ENCODE peak calls at places on chromosomes 3 and 15, in ten cellular contexts. T, S, V, P, B, Z, E, R, U and D are unnamed samples.

GRCh38 chr15:75648156-75649000 is 666 bp downstream of the SNX33 start:
- DNase-seq in B (peak; percentile 57), P (no peak), R (no peak), E (peak; percentile 53), Z (no peak), S (no peak), V (no peak), T (peak; percentile 62), U (peak; percentile 68), D (peak; percentile 29)

GRCh38 chr3:52385157-52385556 is 59.7 kb downstream of the SEMA3G start:
- DNase-seq in T (peak; percentile 42), U (peak; percentile 59), B (peak; percentile 74), R (no peak), Z (peak; percentile 50), S (peak; percentile 63), V (no peak), E (peak; percentile 30), P (peak; percentile 77), D (peak; percentile 59)

GRCh38 chr3:4633078-4634004 is 140.2 kb downstream of the ITPR1 start:
- DNase-seq in S (peak; percentile 77), T (no peak), R (no peak), B (peak; percentile 12), Z (no peak), P (peak; percentile 58), U (peak; percentile 73), E (peak; percentile 83), V (peak; percentile 9), D (no peak)

GRCh38 chr3:146065573-146066006 is 95.4 kb downstream of the PLOD2 start:
- DNase-seq in S (peak; percentile 82), Z (peak; percentile 20), R (no peak), U (peak; percentile 83), E (peak; percentile 88), P (peak; percentile 72), B (peak; percentile 22), T (no peak), V (peak; percentile 9), D (peak; percentile 23)

GRCh38 chr15:62066663-62067447 is at the start of gene C2CD4A:
- DNase-seq in U (peak; percentile 73), T (peak; percentile 63), V (no peak), P (peak; percentile 40), Z (peak; percentile 23), B (peak; percentile 76), E (peak; percentile 41), S (peak; percentile 70), R (peak; percentile 89), D (peak; percentile 74)

GRCh38 chr3:31196881-31197364 is 302.5 kb upstream of the GADL1 start:
- DNase-seq in V (peak; percentile 97), U (peak; percentile 75), T (no peak), B (no peak), E (peak; percentile 66), Z (no peak), R (no peak), P (no peak), S (no peak), D (no peak)

GRCh38 chr15:101349497-101349951 is 54.5 kb upstream of the SNRPA1 start:
- DNase-seq in U (no peak), T (no peak), V (no peak), Z (no peak), S (no peak), B (no peak), E (no peak), P (no peak), R (no peak), D (no peak)

GRCh38 chr15:95196176-95196915 is 965.0 kb downstream of the MCTP2 start:
- DNase-seq in Z (no peak), B (no peak), V (no peak), U (no peak), E (no peak), R (no peak), P (no peak), T (no peak), S (peak; percentile 27), D (no peak)

GRCh38 chr3:11600501-11601282 is 43.0 kb downstream of the VGLL4 start:
- DNase-seq in R (no peak), P (no peak), E (peak; percentile 96), B (peak; percentile 63), Z (no peak), T (no peak), S (peak; percentile 99), U (peak; percentile 98), V (peak; percentile 100), D (no peak)

DNA sequence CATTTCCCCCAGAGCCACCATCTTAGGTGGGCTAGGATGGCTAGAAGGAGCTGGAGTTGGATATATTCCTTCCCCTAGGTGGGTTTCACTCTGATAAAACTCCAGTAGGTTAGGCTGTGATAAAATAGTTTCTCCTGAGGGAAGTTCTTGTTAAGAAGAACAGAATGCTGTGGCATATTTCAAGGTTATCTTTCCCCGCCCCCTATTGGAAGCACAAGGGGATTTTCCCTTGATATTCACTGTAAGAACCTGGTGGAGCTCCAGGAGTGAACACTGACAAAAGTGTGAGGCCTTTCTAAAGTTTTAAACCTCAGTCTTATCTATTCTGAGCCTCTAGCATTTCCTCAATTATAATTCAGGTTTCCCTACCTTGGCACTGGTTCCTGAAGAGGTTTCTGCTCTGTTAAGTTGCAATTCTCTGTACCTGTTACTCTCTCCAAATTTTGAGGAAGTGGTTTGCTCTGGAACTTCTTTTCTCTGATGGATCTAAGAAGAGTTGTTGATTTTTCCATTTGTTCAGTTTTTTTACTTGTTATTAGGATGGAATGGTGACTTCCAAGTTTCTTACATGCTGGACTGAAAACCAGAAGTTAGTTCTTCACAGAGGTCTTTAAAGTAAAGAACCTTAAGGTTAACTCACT is 113.5 kb downstream of the GMPS start:
- DNase-seq in T (no peak), B (no peak), U (no peak), R (no peak), Z (no peak), V (no peak), E (no peak), P (no peak), S (peak; percentile 10), D (no peak)
- TF ChIP-seq CTCF in T (no peak), B (no peak), U (peak; percentile 4), R (no peak), Z (peak; percentile 22), V (peak; percentile 11), E (no peak), P (no peak), S (peak; percentile 34), D (no peak)

DNA sequence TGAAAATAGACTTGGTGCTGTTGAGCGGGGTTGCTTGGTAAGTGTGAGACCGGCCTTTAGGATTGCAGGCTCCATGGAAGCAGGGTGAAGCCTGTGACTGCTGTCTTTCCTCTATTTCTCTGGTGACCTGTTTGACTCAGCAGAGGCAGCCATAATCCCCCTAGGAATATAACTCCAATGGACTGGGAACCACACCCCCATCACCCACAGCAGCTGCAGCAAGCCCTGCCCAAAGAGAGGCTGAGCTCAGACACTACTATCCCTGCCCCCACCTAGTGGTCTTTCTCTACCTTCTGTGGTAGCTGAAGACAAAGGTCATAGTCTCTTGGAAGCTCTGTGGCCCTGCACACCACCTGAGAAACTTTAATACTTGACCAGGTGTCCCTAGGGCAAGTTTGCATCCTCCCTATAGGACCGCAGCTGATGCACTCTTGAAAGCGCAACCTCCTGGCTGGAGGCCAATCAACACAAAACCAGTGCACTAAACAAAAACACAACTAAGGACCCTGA is 133.6 kb upstream of the MRPL3 start:
- DNase-seq in R (no peak), S (no peak), T (no peak), Z (no peak), P (no peak), B (no peak), V (no peak), U (no peak), E (no peak), D (no peak)
- TF ChIP-seq CTCF in R (no peak), S (no peak), T (no peak), Z (no peak), P (no peak), B (no peak), V (no peak), U (no peak), E (no peak), D (no peak)

GRCh38 chr3:6928064-6928463 is 67.1 kb downstream of the GRM7 start:
- DNase-seq in V (no peak), E (no peak), T (no peak), B (no peak), R (no peak), U (no peak), P (no peak), Z (no peak), S (peak; percentile 46), D (no peak)

GRCh38 chr3:6929918-6930317 is 69.0 kb downstream of the GRM7 start:
- DNase-seq in P (no peak), U (no peak), V (no peak), E (no peak), T (no peak), Z (no peak), S (no peak), B (no peak), R (no peak), D (no peak)
- TF ChIP-seq CTCF in P (no peak), U (no peak), V (no peak), E (no peak), T (no peak), Z (no peak), S (no peak), B (no peak), R (no peak), D (no peak)

GRCh38 chr3:49841806-49842205 is 14.6 kb downstream of the TRAIP start:
- DNase-seq in U (no peak), P (no peak), S (no peak), E (no peak), Z (no peak), R (no peak), T (no peak), B (no peak), V (no peak), D (no peak)

GRCh38 chr3:49839193-49839809 is 17.1 kb downstream of the TRAIP start:
- DNase-seq in B (peak; percentile 74), T (peak; percentile 60), R (peak; percentile 92), V (peak; percentile 16), U (peak; percentile 90), S (peak; percentile 83), E (peak; percentile 85), P (peak; percentile 87), Z (peak; percentile 74), D (peak; percentile 90)

GRCh38 chr3:49840371-49840770 is 16.0 kb downstream of the TRAIP start:
- DNase-seq in R (no peak), P (no peak), T (no peak), E (no peak), Z (no peak), B (no peak), V (no peak), S (no peak), U (peak; percentile 57), D (no peak)

GRCh38 chr3:49842843-49843242 is 13.5 kb downstream of the TRAIP start:
- DNase-seq in V (no peak), R (no peak), E (no peak), S (no peak), U (no peak), B (no peak), P (no peak), T (no peak), Z (no peak), D (no peak)

DNA sequence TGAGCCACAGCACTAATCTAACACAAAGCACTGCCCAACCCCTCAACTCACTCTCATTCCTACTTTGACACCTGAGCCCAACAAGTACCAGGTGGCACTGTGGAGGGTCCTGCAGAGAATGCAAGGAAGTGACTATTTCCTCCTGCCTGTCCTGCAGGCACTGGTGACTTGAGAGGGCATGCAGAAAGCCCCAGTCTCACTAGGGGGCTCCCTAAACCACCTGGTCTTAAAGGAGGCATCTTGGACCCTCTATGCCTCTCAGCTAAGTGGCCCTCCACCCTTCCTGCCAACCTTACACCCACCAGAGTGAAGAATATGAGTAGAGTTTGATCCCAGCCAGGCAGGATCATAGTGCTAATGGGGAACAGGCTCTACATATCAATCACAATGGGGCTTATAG is 15.2 kb downstream of the TRAIP start:
- DNase-seq in E (peak; percentile 28), S (peak; percentile 38), U (peak; percentile 38), R (no peak), V (no peak), T (no peak), P (peak; percentile 39), B (peak; percentile 64), Z (peak; percentile 30), D (peak; percentile 50)
- TF ChIP-seq CTCF in E (peak; percentile 48), S (peak; percentile 66), U (peak; percentile 40), R (peak; percentile 7), V (peak; percentile 47), T (peak; percentile 31), P (peak; percentile 41), B (no peak), Z (peak; percentile 43), D (peak; percentile 45)